ENCODE peak calls at places on chromosomes 4 and X, in seven cellular contexts. One of them, this sample, is unnamed. For H3K4me1 and H3K36me3, the result is how much of the 10 kb centered on the place peaks cover.

GRCh38 chrX:23333842-23334535 is 660 bp upstream of the PTCHD1 start:
- DNase-seq in heart right ventricle: no peak
- DNase-seq in GM23338: peak
- DNase-seq in body of pancreas: no peak
- DNase-seq in heart left ventricle: no peak
- DNase-seq in vagina: no peak
- DNase-seq in SJSA1: no peak
- DNase-seq in this sample: no peak

GRCh38 chr4:48409203-48409602 is 67.9 kb downstream of the SLAIN2 start:
- DNase-seq in vagina: no peak
- DNase-seq in body of pancreas: no peak
- DNase-seq in heart right ventricle: no peak
- DNase-seq in GM23338: no peak
- DNase-seq in SJSA1: no peak
- DNase-seq in heart left ventricle: no peak
- DNase-seq in this sample: no peak

GRCh38 chr4:127844605-127845116 is 36.0 kb upstream of the PLK4 start:
- DNase-seq in heart right ventricle: no peak
- DNase-seq in vagina: no peak
- DNase-seq in heart left ventricle: no peak
- DNase-seq in body of pancreas: no peak
- DNase-seq in SJSA1: no peak
- DNase-seq in GM23338: no peak
- DNase-seq in this sample: no peak

GRCh38 chrX:23292979-23293651 is 41.5 kb upstream of the PTCHD1 start:
- DNase-seq in body of pancreas: no peak
- DNase-seq in GM23338: peak
- DNase-seq in heart left ventricle: no peak
- DNase-seq in SJSA1: no peak
- DNase-seq in heart right ventricle: no peak
- DNase-seq in vagina: no peak
- DNase-seq in this sample: no peak

GRCh38 chr4:77194989-77195388 is 38.0 kb downstream of the CCNG2 start:
- DNase-seq in GM23338: no peak
- DNase-seq in SJSA1: no peak
- DNase-seq in vagina: no peak
- DNase-seq in heart left ventricle: no peak
- DNase-seq in heart right ventricle: no peak
- DNase-seq in body of pancreas: no peak
- DNase-seq in this sample: no peak

GRCh38 chrX:30039768-30040167 is 175.6 kb upstream of the MAGEB2 start:
- DNase-seq in GM23338: no peak
- DNase-seq in body of pancreas: no peak
- DNase-seq in heart right ventricle: no peak
- DNase-seq in heart left ventricle: no peak
- DNase-seq in SJSA1: no peak
- DNase-seq in vagina: no peak
- DNase-seq in this sample: no peak

GRCh38 chrX:29528281-29528680 is 687.1 kb upstream of the MAGEB2 start:
- DNase-seq in SJSA1: no peak
- DNase-seq in body of pancreas: no peak
- DNase-seq in heart right ventricle: no peak
- DNase-seq in heart left ventricle: no peak
- DNase-seq in GM23338: no peak
- DNase-seq in vagina: no peak
- DNase-seq in this sample: no peak

GRCh38 chr4:48594185-48594584 is 104.1 kb downstream of the ZAR1 start:
- DNase-seq in heart right ventricle: peak
- DNase-seq in vagina: no peak
- DNase-seq in body of pancreas: no peak
- DNase-seq in SJSA1: no peak
- DNase-seq in heart left ventricle: no peak
- DNase-seq in GM23338: peak
- DNase-seq in this sample: no peak

GRCh38 chrX:139120760-139121159 is 409.2 kb upstream of the FGF13 start:
- DNase-seq in SJSA1: peak
- DNase-seq in heart left ventricle: no peak
- DNase-seq in body of pancreas: no peak
- DNase-seq in GM23338: no peak
- DNase-seq in heart right ventricle: no peak
- DNase-seq in vagina: no peak
- DNase-seq in this sample: no peak

GRCh38 chr4:38091636-38092035 is 131.4 kb downstream of the PTTG2 start:
- DNase-seq in GM23338: no peak
- DNase-seq in heart left ventricle: no peak
- DNase-seq in heart right ventricle: no peak
- DNase-seq in body of pancreas: no peak
- DNase-seq in SJSA1: no peak
- DNase-seq in vagina: no peak
- DNase-seq in this sample: no peak

GRCh38 chr4:665381-665750 is 8.7 kb downstream of the ATP5ME start:
- DNase-seq in heart left ventricle: no peak
- DNase-seq in body of pancreas: no peak
- DNase-seq in vagina: no peak
- DNase-seq in SJSA1: no peak
- DNase-seq in GM23338: no peak
- DNase-seq in heart right ventricle: no peak
- DNase-seq in this sample: no peak

GRCh38 chr4:145842224-145842887 is 96.3 kb downstream of the ZNF827 start:
- DNase-seq in heart left ventricle: no peak
- DNase-seq in GM23338: peak
- DNase-seq in heart right ventricle: no peak
- DNase-seq in SJSA1: no peak
- DNase-seq in vagina: no peak
- DNase-seq in body of pancreas: no peak
- DNase-seq in this sample: no peak

GRCh38 chr4:38150766-38151165 is 190.6 kb downstream of the PTTG2 start:
- DNase-seq in heart left ventricle: no peak
- DNase-seq in heart right ventricle: no peak
- DNase-seq in SJSA1: no peak
- DNase-seq in body of pancreas: peak
- DNase-seq in GM23338: no peak
- DNase-seq in vagina: no peak
- DNase-seq in this sample: no peak

GRCh38 chr4:38667005-38667771 is 3.2 kb downstream of the KLF3 start:
- DNase-seq in heart right ventricle: peak
- DNase-seq in body of pancreas: peak
- DNase-seq in vagina: no peak
- DNase-seq in heart left ventricle: no peak
- DNase-seq in SJSA1: peak
- DNase-seq in GM23338: peak
- DNase-seq in this sample: peak

GRCh38 chr4:159179310-159179958 is 76.6 kb downstream of the RAPGEF2 start:
- DNase-seq in SJSA1: no peak
- DNase-seq in vagina: no peak
- DNase-seq in heart right ventricle: no peak
- DNase-seq in heart left ventricle: no peak
- DNase-seq in body of pancreas: no peak
- DNase-seq in GM23338: no peak
- DNase-seq in this sample: no peak
- H3K4me1 ChIP-seq in SJSA1: under half
- H3K4me1 ChIP-seq in vagina: under half
- H3K4me1 ChIP-seq in heart right ventricle: half or more
- H3K4me1 ChIP-seq in heart left ventricle: half or more
- H3K4me1 ChIP-seq in body of pancreas: under half
- H3K4me1 ChIP-seq in GM23338: under half
- H3K4me1 ChIP-seq in this sample: under half

GRCh38 chr4:87120411-87121162 is 99.8 kb downstream of the KLHL8 start:
- DNase-seq in SJSA1: peak
- DNase-seq in GM23338: no peak
- DNase-seq in heart right ventricle: peak
- DNase-seq in heart left ventricle: peak
- DNase-seq in body of pancreas: peak
- DNase-seq in vagina: no peak
- DNase-seq in this sample: no peak
- H3K36me3 ChIP-seq in SJSA1: under half
- H3K36me3 ChIP-seq in GM23338: under half
- H3K36me3 ChIP-seq in heart right ventricle: under half
- H3K36me3 ChIP-seq in heart left ventricle: half or more
- H3K36me3 ChIP-seq in body of pancreas: under half
- H3K36me3 ChIP-seq in vagina: under half
- H3K36me3 ChIP-seq in this sample: under half

DNA sequence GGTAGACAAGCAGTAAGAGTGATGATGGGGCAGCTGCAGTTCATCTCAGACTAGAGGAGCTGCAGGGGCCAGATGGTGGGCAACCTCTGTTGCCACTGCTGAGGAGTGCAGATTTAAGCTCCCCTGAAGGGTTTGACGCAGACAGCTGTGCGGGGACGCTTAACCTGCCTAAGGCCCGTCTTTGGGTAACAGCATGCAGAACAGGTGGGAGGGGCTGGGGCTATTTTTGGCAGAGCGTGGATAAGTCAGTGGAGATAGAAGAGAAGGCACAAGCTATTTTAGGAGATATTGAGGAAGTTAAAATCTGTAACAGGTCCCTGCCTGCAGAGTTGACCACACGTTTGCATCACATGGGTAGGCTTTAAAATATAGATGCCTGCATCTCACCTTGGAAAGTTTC is 10.5 kb downstream of the CD99 start:
- DNase-seq in GM23338: no peak
- DNase-seq in SJSA1: no peak
- DNase-seq in body of pancreas: peak
- DNase-seq in heart left ventricle: no peak
- DNase-seq in heart right ventricle: peak
- DNase-seq in vagina: no peak
- DNase-seq in this sample: no peak
- H3K4me1 ChIP-seq in GM23338: under half
- H3K4me1 ChIP-seq in SJSA1: under half
- H3K4me1 ChIP-seq in body of pancreas: under half
- H3K4me1 ChIP-seq in heart left ventricle: half or more
- H3K4me1 ChIP-seq in heart right ventricle: half or more
- H3K4me1 ChIP-seq in vagina: half or more
- H3K4me1 ChIP-seq in this sample: half or more

GRCh38 chr4:186606593-186606992 is 51.2 kb upstream of the MTNR1A start:
- DNase-seq in heart right ventricle: no peak
- DNase-seq in vagina: no peak
- DNase-seq in heart left ventricle: no peak
- DNase-seq in body of pancreas: no peak
- DNase-seq in SJSA1: peak
- DNase-seq in GM23338: no peak
- DNase-seq in this sample: no peak
- H3K36me3 ChIP-seq in heart right ventricle: under half
- H3K36me3 ChIP-seq in vagina: under half
- H3K36me3 ChIP-seq in heart left ventricle: under half
- H3K36me3 ChIP-seq in body of pancreas: under half
- H3K36me3 ChIP-seq in SJSA1: half or more
- H3K36me3 ChIP-seq in GM23338: half or more
- H3K36me3 ChIP-seq in this sample: under half

GRCh38 chr4:142314183-142314582 is 531.9 kb downstream of the INPP4B start:
- DNase-seq in body of pancreas: peak
- DNase-seq in vagina: no peak
- DNase-seq in GM23338: no peak
- DNase-seq in heart right ventricle: no peak
- DNase-seq in SJSA1: no peak
- DNase-seq in heart left ventricle: no peak
- DNase-seq in this sample: no peak
- H3K4me1 ChIP-seq in body of pancreas: under half
- H3K4me1 ChIP-seq in vagina: under half
- H3K4me1 ChIP-seq in GM23338: under half
- H3K4me1 ChIP-seq in heart right ventricle: under half
- H3K4me1 ChIP-seq in SJSA1: under half
- H3K4me1 ChIP-seq in heart left ventricle: under half
- H3K4me1 ChIP-seq in this sample: under half

GRCh38 chr4:1740021-1740545 is 18.8 kb downstream of the TACC3 start:
- DNase-seq in GM23338: no peak
- DNase-seq in SJSA1: no peak
- DNase-seq in body of pancreas: no peak
- DNase-seq in heart left ventricle: no peak
- DNase-seq in heart right ventricle: no peak
- DNase-seq in vagina: no peak
- DNase-seq in this sample: no peak
- H3K36me3 ChIP-seq in GM23338: half or more
- H3K36me3 ChIP-seq in SJSA1: half or more
- H3K36me3 ChIP-seq in body of pancreas: under half
- H3K36me3 ChIP-seq in heart left ventricle: half or more
- H3K36me3 ChIP-seq in heart right ventricle: under half
- H3K36me3 ChIP-seq in vagina: under half
- H3K36me3 ChIP-seq in this sample: half or more

DNA sequence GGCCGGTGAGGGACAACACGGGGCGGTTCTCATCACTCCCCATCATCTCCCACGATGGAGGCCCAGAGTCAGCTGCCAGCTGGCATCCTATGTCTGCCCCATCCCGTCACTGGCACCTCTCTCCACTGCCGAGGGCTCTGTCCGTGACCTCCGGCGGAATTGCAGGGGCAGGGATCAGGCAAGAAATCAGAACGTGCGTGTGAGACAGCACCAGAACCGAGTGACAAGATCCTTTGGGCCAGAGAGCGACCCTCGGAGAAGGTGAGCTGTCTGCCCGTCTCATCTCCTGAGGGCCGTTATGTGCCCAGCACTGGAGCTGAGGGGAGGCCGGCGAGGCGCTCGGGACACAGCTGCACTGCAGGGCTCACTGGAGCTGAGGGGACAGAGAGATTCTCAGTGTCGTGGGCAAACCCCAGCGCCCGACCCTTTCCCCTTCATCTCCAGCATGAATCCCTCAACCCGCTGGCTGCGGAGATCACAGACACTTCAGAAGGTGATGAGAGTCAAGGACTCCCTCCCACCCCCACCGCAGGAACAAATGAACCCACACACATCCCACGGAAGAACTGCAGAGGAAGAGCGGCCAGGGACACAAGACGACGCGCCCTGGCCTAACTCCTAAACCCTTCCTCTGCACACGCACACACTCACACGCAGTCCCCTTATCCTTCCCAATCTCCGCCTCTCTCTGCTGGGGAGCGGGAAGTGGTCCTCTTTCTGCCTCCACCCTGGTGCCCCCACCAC is 128.7 kb downstream of the AFAP1 start:
- DNase-seq in heart left ventricle: no peak
- DNase-seq in heart right ventricle: no peak
- DNase-seq in SJSA1: no peak
- DNase-seq in GM23338: no peak
- DNase-seq in body of pancreas: no peak
- DNase-seq in vagina: no peak
- DNase-seq in this sample: no peak
- H3K4me1 ChIP-seq in heart left ventricle: under half
- H3K4me1 ChIP-seq in heart right ventricle: under half
- H3K4me1 ChIP-seq in SJSA1: half or more
- H3K4me1 ChIP-seq in GM23338: under half
- H3K4me1 ChIP-seq in body of pancreas: under half
- H3K4me1 ChIP-seq in vagina: under half
- H3K4me1 ChIP-seq in this sample: under half

GRCh38 chrX:46618947-46619346 is 45.4 kb downstream of the CHST7 start:
- DNase-seq in GM23338: no peak
- DNase-seq in body of pancreas: no peak
- DNase-seq in vagina: no peak
- DNase-seq in SJSA1: no peak
- DNase-seq in heart left ventricle: no peak
- DNase-seq in heart right ventricle: no peak
- DNase-seq in this sample: no peak
- H3K36me3 ChIP-seq in GM23338: under half
- H3K36me3 ChIP-seq in body of pancreas: under half
- H3K36me3 ChIP-seq in vagina: under half
- H3K36me3 ChIP-seq in SJSA1: under half
- H3K36me3 ChIP-seq in heart left ventricle: under half
- H3K36me3 ChIP-seq in heart right ventricle: under half
- H3K36me3 ChIP-seq in this sample: under half

GRCh38 chrX:40578039-40578438 is 2.7 kb upstream of the ATP6AP2 start:
- DNase-seq in heart left ventricle: no peak
- DNase-seq in heart right ventricle: no peak
- DNase-seq in SJSA1: no peak
- DNase-seq in vagina: no peak
- DNase-seq in GM23338: no peak
- DNase-seq in body of pancreas: no peak
- DNase-seq in this sample: no peak
- H3K4me1 ChIP-seq in heart left ventricle: under half
- H3K4me1 ChIP-seq in heart right ventricle: under half
- H3K4me1 ChIP-seq in SJSA1: under half
- H3K4me1 ChIP-seq in vagina: under half
- H3K4me1 ChIP-seq in GM23338: under half
- H3K4me1 ChIP-seq in body of pancreas: under half
- H3K4me1 ChIP-seq in this sample: under half

This sample was measured in CD8-positive, alpha-beta T cell.